ENCODE peak calls at places on chromosomes 1 and 21, in six cellular contexts. U, S, R, L, P and G are unnamed samples.

GRCh38 chr1:36062321-36062720 is 21.6 kb upstream of the TEKT2 start:
- DNase-seq in U (no peak), S (no peak), R (no peak), L (no peak), P (no peak), G (no peak)

GRCh38 chr1:150006881-150007401 is 3.6 kb downstream of the OTUD7B start:
- DNase-seq in U (no peak), S (no peak), R (peak; percentile 76), L (no peak), P (no peak), G (no peak)

GRCh38 chr1:183281039-183281438 is 95.0 kb downstream of the LAMC2 start:
- DNase-seq in U (no peak), S (peak; percentile 56), R (peak; percentile 77), L (no peak), P (no peak), G (no peak)

GRCh38 chr1:159823401-159823800 is 3.3 kb upstream of the SLAMF8 start:
- DNase-seq in U (no peak), S (no peak), R (no peak), L (no peak), P (no peak), G (peak; percentile 30)

GRCh38 chr1:177723533-177723932 is 246.3 kb downstream of the SEC16B start:
- DNase-seq in U (no peak), S (no peak), R (no peak), L (no peak), P (no peak), G (no peak)

GRCh38 chr1:22772054-22772453 is 61.4 kb downstream of the EPHB2 start:
- DNase-seq in U (no peak), S (no peak), R (no peak), L (no peak), P (no peak), G (no peak)

GRCh38 chr21:25831300-25831699 is 96.5 kb downstream of the GABPA start:
- DNase-seq in U (no peak), S (no peak), R (no peak), L (no peak), P (no peak), G (no peak)

GRCh38 chr1:32331549-32331948 is 4.5 kb downstream of the MARCKSL1 start:
- DNase-seq in U (no peak), S (no peak), R (no peak), L (no peak), P (no peak), G (no peak)

GRCh38 chr1:210132582-210132981 is 100.0 kb upstream of the SERTAD4 start:
- DNase-seq in U (no peak), S (no peak), R (peak; percentile 57), L (peak; percentile 27), P (no peak), G (peak; percentile 36)

GRCh38 chr1:211935448-211935970 is 99.8 kb downstream of the INTS7 start:
- DNase-seq in U (no peak), S (no peak), R (no peak), L (no peak), P (no peak), G (no peak)

GRCh38 chr1:22689505-22689904 is 21.1 kb upstream of the EPHB2 start:
- DNase-seq in U (peak; percentile 72), S (no peak), R (peak; percentile 96), L (peak; percentile 65), P (no peak), G (no peak)

GRCh38 chr1:16144325-16145029 is 11.4 kb downstream of the EPHA2 start:
- DNase-seq in U (no peak), S (no peak), R (no peak), L (no peak), P (no peak), G (no peak)

GRCh38 chr1:82861749-82862148 is 1061.0 kb downstream of the ADGRL2 start:
- DNase-seq in U (no peak), S (no peak), R (no peak), L (no peak), P (no peak), G (no peak)

GRCh38 chr1:30847358-30847972 is 61.1 kb downstream of the SDC3 start:
- DNase-seq in U (no peak), S (peak; percentile 80), R (no peak), L (no peak), P (no peak), G (no peak)

GRCh38 chr1:204204944-204205343 is 8.7 kb upstream of the KISS1 start:
- DNase-seq in U (no peak), S (no peak), R (no peak), L (no peak), P (no peak), G (peak; percentile 44)

GRCh38 chr1:199038188-199038587 is 399.3 kb downstream of the PTPRC start:
- DNase-seq in U (no peak), S (no peak), R (no peak), L (no peak), P (no peak), G (no peak)

DNA sequence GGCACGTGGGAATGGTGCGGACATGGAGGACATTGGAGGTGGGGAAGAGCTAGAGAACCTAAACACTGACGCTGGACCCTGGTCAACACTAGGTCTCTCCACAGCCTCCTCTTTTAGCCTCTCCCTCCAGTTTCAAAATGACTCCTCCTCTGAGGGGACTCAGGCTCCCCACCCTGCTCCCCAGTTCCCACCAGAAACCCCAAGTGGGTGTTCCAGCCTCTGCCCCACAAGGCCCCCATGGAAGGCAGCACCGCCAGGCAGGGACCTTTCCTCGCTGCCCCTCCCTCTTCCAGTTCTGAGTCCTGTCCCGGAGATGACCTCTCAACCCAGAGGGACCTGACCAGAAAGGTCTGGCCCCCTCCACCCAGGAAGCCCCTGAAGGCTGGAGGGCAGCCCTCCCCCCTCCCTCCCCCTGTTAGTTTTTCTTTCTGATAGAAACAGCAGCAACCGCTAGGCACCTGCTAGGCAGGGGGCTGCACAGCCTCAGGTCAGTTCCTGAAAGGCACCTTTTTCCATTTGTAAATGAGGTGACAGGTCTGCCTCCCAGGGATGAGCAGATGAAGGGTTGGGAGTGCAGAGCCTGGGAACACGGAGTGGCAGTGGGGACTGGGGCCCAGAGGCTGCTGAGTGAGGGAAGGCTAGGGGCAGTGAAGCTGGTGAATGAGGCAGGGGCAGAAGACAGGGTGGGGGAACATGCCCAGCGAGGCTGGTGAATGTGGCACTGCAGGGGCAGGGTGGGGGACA is 9.3 kb upstream of the ITGB2 start:
- DNase-seq in U (no peak), S (no peak), R (no peak), L (no peak), P (no peak), G (no peak)
- H3K4me3 ChIP-seq in U (no peak overlapping the region), S (no peak overlapping the region), R (no peak overlapping the region), L (no peak overlapping the region), P (no peak overlapping the region), G (no peak overlapping the region)

GRCh38 chr21:33360281-33360680 is 35.5 kb downstream of the IFNAR1 start:
- DNase-seq in U (no peak), S (no peak), R (peak; percentile 81), L (no peak), P (no peak), G (no peak)

GRCh38 chr21:33360871-33361602 is 36.3 kb downstream of the IFNAR1 start:
- DNase-seq in U (peak; percentile 62), S (peak; percentile 81), R (peak; percentile 76), L (peak; percentile 18), P (peak; percentile 71), G (peak; percentile 77)

GRCh38 chr21:33364830-33365229 is 38.4 kb upstream of the IFNGR2 start:
- DNase-seq in U (no peak), S (no peak), R (no peak), L (no peak), P (no peak), G (no peak)

GRCh38 chr21:33359446-33359845 is 34.7 kb downstream of the IFNAR1 start:
- DNase-seq in U (no peak), S (no peak), R (no peak), L (no peak), P (no peak), G (no peak)

DNA sequence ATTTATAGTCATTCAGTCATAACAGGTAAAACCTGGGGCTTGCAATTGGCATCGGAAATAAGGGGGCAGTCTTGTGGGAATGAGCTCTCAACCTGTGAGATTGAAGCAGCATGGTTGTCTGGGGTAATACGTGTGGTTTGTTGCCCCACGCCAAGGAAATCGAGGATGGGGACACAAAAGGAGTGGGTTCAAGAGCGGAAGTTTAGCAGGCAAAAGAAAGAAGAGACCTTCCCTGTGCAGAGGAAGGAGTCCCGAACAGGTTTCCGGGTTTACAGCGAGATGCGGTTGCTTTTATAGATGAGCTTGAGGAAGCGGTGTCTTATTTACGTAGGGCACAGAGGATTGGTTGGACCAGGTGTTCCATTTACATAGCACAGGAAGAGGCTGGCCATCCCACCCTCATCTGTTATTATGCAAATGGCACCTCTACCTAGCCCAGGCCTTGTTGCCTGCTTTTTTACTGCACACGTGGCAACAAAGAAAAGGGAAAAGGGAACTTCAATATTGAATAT is 37.3 kb downstream of the IFNAR1 start:
- DNase-seq in U (no peak), S (no peak), R (no peak), L (no peak), P (peak; percentile 44), G (peak; percentile 87)
- H3K4me3 ChIP-seq in U (no peak overlapping the region), S (peak overlapping the region; percentile 43), R (peak overlapping the region; percentile 3), L (no peak overlapping the region), P (no peak overlapping the region), G (peak overlapping the region; percentile 42)

DNA sequence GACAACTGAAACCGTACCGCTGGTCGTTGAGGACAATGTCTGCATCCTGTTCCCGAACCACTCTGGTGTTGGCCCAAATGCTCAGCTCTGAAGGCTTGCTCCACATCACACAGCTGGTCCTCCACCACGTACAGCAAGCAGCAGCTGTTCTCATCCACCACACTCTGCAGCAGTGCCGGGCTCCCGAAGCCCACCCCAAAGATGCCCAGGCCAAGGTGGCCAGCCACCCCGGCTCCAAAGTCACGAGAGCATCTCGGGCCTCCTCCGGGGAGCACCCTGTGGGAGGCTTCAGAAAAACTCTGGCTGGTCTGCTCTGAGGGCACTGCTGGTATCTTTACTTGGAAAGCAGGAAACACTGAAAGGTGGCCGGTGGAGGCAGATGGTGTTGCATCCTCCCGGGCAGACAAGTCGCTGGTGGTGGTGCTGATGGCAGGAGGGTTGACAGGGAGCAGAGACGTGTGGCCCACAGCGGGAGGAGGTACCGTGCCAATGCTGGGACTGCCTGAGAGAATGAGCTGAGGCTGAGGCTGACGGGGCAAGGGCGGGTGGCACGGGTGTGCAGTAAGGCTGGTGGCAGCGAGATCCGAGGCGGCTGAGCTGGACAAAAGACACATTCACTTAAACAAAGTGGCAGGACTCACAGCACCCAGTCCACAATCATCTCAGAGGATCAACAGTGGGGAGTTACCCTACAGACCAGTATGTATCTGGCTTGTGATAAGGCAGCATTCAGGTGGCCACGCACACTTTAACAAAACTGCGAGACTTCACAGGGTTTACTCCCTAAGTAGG is 6.5 kb upstream of the CCDC27 start:
- DNase-seq in U (no peak), S (peak; percentile 43), R (peak; percentile 15), L (no peak), P (no peak), G (no peak)
- H3K4me3 ChIP-seq in U (no peak overlapping the region), S (peak overlapping the region; percentile 78), R (no peak overlapping the region), L (peak overlapping the region; percentile 69), P (no peak overlapping the region), G (no peak overlapping the region)

GRCh38 chr1:3290438-3290837 is 164.0 kb upstream of the ARHGEF16 start:
- DNase-seq in U (no peak), S (no peak), R (no peak), L (no peak), P (no peak), G (no peak)

GRCh38 chr1:3289502-3289901 is 165.0 kb upstream of the ARHGEF16 start:
- DNase-seq in U (no peak), S (no peak), R (no peak), L (no peak), P (no peak), G (no peak)

GRCh38 chr1:3284691-3285090 is 169.8 kb upstream of the ARHGEF16 start:
- DNase-seq in U (no peak), S (no peak), R (no peak), L (no peak), P (no peak), G (no peak)

GRCh38 chr1:3285341-3285740 is 169.1 kb upstream of the ARHGEF16 start:
- DNase-seq in U (no peak), S (no peak), R (no peak), L (no peak), P (no peak), G (no peak)

GRCh38 chr1:3287656-3288160 is 166.8 kb upstream of the ARHGEF16 start:
- DNase-seq in U (no peak), S (no peak), R (no peak), L (no peak), P (no peak), G (no peak)
- H3K4me3 ChIP-seq in U (no peak overlapping the region), S (no peak overlapping the region), R (no peak overlapping the region), L (no peak overlapping the region), P (no peak overlapping the region), G (no peak overlapping the region)